ENCODE peak calls at places on chromosomes 16 and 17, in four cellular contexts. P is activated naive CD4-positive, alpha-beta T cell; D is dorsolateral prefrontal cortex; W is mucosa of gallbladder. C is an unnamed sample.

GRCh38 chr17:51391992-51392654 is 131.8 kb downstream of the UTP18 start:
- DNase-seq in P (no peak), W (no peak), D (no peak), C (no peak)

GRCh38 chr16:22050963-22051362 is 41.4 kb upstream of the VWA3A start:
- DNase-seq in D (no peak), W (no peak), P (no peak), C (no peak)

GRCh38 chr17:7579839-7580630 is 597 bp downstream of the CD68 start:
- DNase-seq in D (no peak), W (no peak), P (no peak), C (no peak)

GRCh38 chr16:52649870-52650269 is 102.9 kb upstream of the TOX3 start:
- DNase-seq in W (no peak), P (no peak), D (no peak), C (no peak)

GRCh38 chr17:65064452-65065019 is 8.0 kb upstream of the GNA13 start:
- DNase-seq in W (no peak), P (no peak), D (no peak), C (no peak)

GRCh38 chr17:50149425-50150353 is 788 bp downstream of the PPP1R9B start:
- DNase-seq in W (peak), P (peak), D (no peak), C (no peak)

GRCh38 chr17:48134912-48135480 is 27.4 kb downstream of the SNX11 start:
- DNase-seq in D (no peak), W (no peak), P (no peak), C (peak)

GRCh38 chr17:7955414-7956042 is 23.5 kb downstream of the CNTROB start:
- DNase-seq in D (no peak), P (no peak), W (no peak), C (no peak)

GRCh38 chr17:48615963-48616718 is 1.0 kb upstream of the HOXB8 start:
- DNase-seq in W (no peak), P (no peak), D (no peak), C (no peak)

GRCh38 chr16:22213236-22213635 is 7.2 kb downstream of the EEF2K start:
- DNase-seq in P (no peak), D (no peak), W (no peak), C (no peak)

GRCh38 chr17:19383681-19384470 is 3.1 kb downstream of the MFAP4 start:
- DNase-seq in P (no peak), D (no peak), W (no peak), C (no peak)

GRCh38 chr16:77993586-77993985 is 28.8 kb upstream of the CLEC3A start:
- DNase-seq in W (peak), D (no peak), P (no peak), C (no peak)

C was measured in 8988T.